ENCODE peak calls at places on chromosomes 12 and 14, in ten cellular contexts. One of them, this sample, is unnamed. For H3K36me3, the result is how much of the 10 kb centered on the place peaks cover.

GRCh38 chr12:94994312-94994711 is 9.2 kb downstream of the NDUFA12 start:
- DNase-seq in neural progenitor cell: no peak
- DNase-seq in testis: no peak
- DNase-seq in brain microvascular endothelial cell: peak
- DNase-seq in MM.1S: no peak
- DNase-seq in IMR-90: peak
- DNase-seq in body of pancreas: no peak
- DNase-seq in cardiac muscle cell: no peak
- DNase-seq in tibial artery: no peak
- DNase-seq in vagina: no peak
- DNase-seq in this sample: no peak

GRCh38 chr14:104295681-104296387 is 157.4 kb downstream of the KIF26A start:
- DNase-seq in neural progenitor cell: no peak
- DNase-seq in testis: no peak
- DNase-seq in brain microvascular endothelial cell: no peak
- DNase-seq in MM.1S: no peak
- DNase-seq in IMR-90: no peak
- DNase-seq in body of pancreas: no peak
- DNase-seq in cardiac muscle cell: no peak
- DNase-seq in tibial artery: peak
- DNase-seq in vagina: no peak
- DNase-seq in this sample: peak

GRCh38 chr14:102854397-102854703 is 68.1 kb upstream of the AMN start:
- DNase-seq in neural progenitor cell: no peak
- DNase-seq in testis: no peak
- DNase-seq in brain microvascular endothelial cell: no peak
- DNase-seq in MM.1S: peak
- DNase-seq in IMR-90: no peak
- DNase-seq in body of pancreas: no peak
- DNase-seq in cardiac muscle cell: no peak
- DNase-seq in tibial artery: no peak
- DNase-seq in vagina: no peak
- DNase-seq in this sample: no peak

GRCh38 chr14:78985668-78986073 is 815.5 kb downstream of the NRXN3 start:
- DNase-seq in neural progenitor cell: peak
- DNase-seq in testis: no peak
- DNase-seq in brain microvascular endothelial cell: peak
- DNase-seq in MM.1S: no peak
- DNase-seq in IMR-90: no peak
- DNase-seq in body of pancreas: no peak
- DNase-seq in cardiac muscle cell: no peak
- DNase-seq in tibial artery: no peak
- DNase-seq in vagina: no peak
- DNase-seq in this sample: no peak

GRCh38 chr14:93759781-93760307 is 28.4 kb downstream of the PRIMA1 start:
- DNase-seq in neural progenitor cell: no peak
- DNase-seq in testis: peak
- DNase-seq in brain microvascular endothelial cell: no peak
- DNase-seq in MM.1S: no peak
- DNase-seq in IMR-90: no peak
- DNase-seq in body of pancreas: no peak
- DNase-seq in cardiac muscle cell: peak
- DNase-seq in tibial artery: peak
- DNase-seq in vagina: no peak
- DNase-seq in this sample: peak

GRCh38 chr12:64390275-64390851 is at the start of gene C12orf56:
- DNase-seq in neural progenitor cell: peak
- DNase-seq in testis: no peak
- DNase-seq in brain microvascular endothelial cell: no peak
- DNase-seq in MM.1S: no peak
- DNase-seq in IMR-90: no peak
- DNase-seq in body of pancreas: no peak
- DNase-seq in cardiac muscle cell: peak
- DNase-seq in tibial artery: no peak
- DNase-seq in vagina: no peak
- DNase-seq in this sample: no peak

GRCh38 chr12:57456145-57456700 is 1.1 kb downstream of the INHBE start:
- DNase-seq in neural progenitor cell: peak
- DNase-seq in testis: peak
- DNase-seq in brain microvascular endothelial cell: no peak
- DNase-seq in MM.1S: peak
- DNase-seq in IMR-90: peak
- DNase-seq in body of pancreas: no peak
- DNase-seq in cardiac muscle cell: peak
- DNase-seq in tibial artery: no peak
- DNase-seq in vagina: no peak
- DNase-seq in this sample: peak

GRCh38 chr14:103879570-103880333 is 32.4 kb upstream of the PPP1R13B start:
- DNase-seq in neural progenitor cell: no peak
- DNase-seq in testis: peak
- DNase-seq in brain microvascular endothelial cell: no peak
- DNase-seq in MM.1S: no peak
- DNase-seq in IMR-90: no peak
- DNase-seq in body of pancreas: peak
- DNase-seq in cardiac muscle cell: no peak
- DNase-seq in tibial artery: no peak
- DNase-seq in vagina: no peak
- DNase-seq in this sample: no peak

GRCh38 chr12:10722502-10722904 is 620 bp downstream of the YBX3 start:
- DNase-seq in neural progenitor cell: peak
- DNase-seq in testis: peak
- DNase-seq in brain microvascular endothelial cell: peak
- DNase-seq in MM.1S: peak
- DNase-seq in IMR-90: peak
- DNase-seq in body of pancreas: peak
- DNase-seq in cardiac muscle cell: peak
- DNase-seq in tibial artery: peak
- DNase-seq in vagina: no peak
- DNase-seq in this sample: peak

GRCh38 chr12:10721654-10722501 is 1.2 kb downstream of the YBX3 start:
- DNase-seq in neural progenitor cell: peak
- DNase-seq in testis: peak
- DNase-seq in brain microvascular endothelial cell: peak
- DNase-seq in MM.1S: peak
- DNase-seq in IMR-90: peak
- DNase-seq in body of pancreas: peak
- DNase-seq in cardiac muscle cell: peak
- DNase-seq in tibial artery: peak
- DNase-seq in vagina: no peak
- DNase-seq in this sample: peak

GRCh38 chr12:10722905-10723866 is at the start of gene YBX3:
- DNase-seq in neural progenitor cell: peak
- DNase-seq in testis: peak
- DNase-seq in brain microvascular endothelial cell: peak
- DNase-seq in MM.1S: peak
- DNase-seq in IMR-90: peak
- DNase-seq in body of pancreas: peak
- DNase-seq in cardiac muscle cell: peak
- DNase-seq in tibial artery: peak
- DNase-seq in vagina: no peak
- DNase-seq in this sample: peak

GRCh38 chr12:10719482-10719881 is 3.6 kb downstream of the YBX3 start:
- DNase-seq in neural progenitor cell: no peak
- DNase-seq in testis: peak
- DNase-seq in brain microvascular endothelial cell: no peak
- DNase-seq in MM.1S: no peak
- DNase-seq in IMR-90: no peak
- DNase-seq in body of pancreas: no peak
- DNase-seq in cardiac muscle cell: no peak
- DNase-seq in tibial artery: no peak
- DNase-seq in vagina: no peak
- DNase-seq in this sample: no peak

GRCh38 chr12:10720974-10721565 is 2.1 kb downstream of the YBX3 start:
- DNase-seq in neural progenitor cell: no peak
- DNase-seq in testis: no peak
- DNase-seq in brain microvascular endothelial cell: no peak
- DNase-seq in MM.1S: no peak
- DNase-seq in IMR-90: no peak
- DNase-seq in body of pancreas: no peak
- DNase-seq in cardiac muscle cell: no peak
- DNase-seq in tibial artery: no peak
- DNase-seq in vagina: no peak
- DNase-seq in this sample: no peak
- TF ChIP-seq CTCF in neural progenitor cell: no peak
- TF ChIP-seq CTCF in testis: no peak
- TF ChIP-seq CTCF in brain microvascular endothelial cell: no peak
- TF ChIP-seq CTCF in MM.1S: no peak
- TF ChIP-seq CTCF in IMR-90: no peak
- TF ChIP-seq CTCF in body of pancreas: no peak
- TF ChIP-seq CTCF in cardiac muscle cell: no peak
- TF ChIP-seq CTCF in tibial artery: no peak
- TF ChIP-seq CTCF in vagina: no peak
- TF ChIP-seq CTCF in this sample: no peak

GRCh38 chr12:31887109-31887811 is 72.0 kb upstream of the RESF1 start:
- DNase-seq in neural progenitor cell: no peak
- DNase-seq in testis: no peak
- DNase-seq in brain microvascular endothelial cell: no peak
- DNase-seq in MM.1S: peak
- DNase-seq in IMR-90: no peak
- DNase-seq in body of pancreas: no peak
- DNase-seq in cardiac muscle cell: no peak
- DNase-seq in tibial artery: no peak
- DNase-seq in vagina: no peak
- DNase-seq in this sample: no peak

GRCh38 chr12:31896514-31897039 is 62.6 kb upstream of the RESF1 start:
- DNase-seq in neural progenitor cell: no peak
- DNase-seq in testis: peak
- DNase-seq in brain microvascular endothelial cell: peak
- DNase-seq in MM.1S: peak
- DNase-seq in IMR-90: peak
- DNase-seq in body of pancreas: peak
- DNase-seq in cardiac muscle cell: no peak
- DNase-seq in tibial artery: no peak
- DNase-seq in vagina: no peak
- DNase-seq in this sample: no peak

GRCh38 chr12:31895449-31896150 is 63.6 kb upstream of the RESF1 start:
- DNase-seq in neural progenitor cell: no peak
- DNase-seq in testis: no peak
- DNase-seq in brain microvascular endothelial cell: no peak
- DNase-seq in MM.1S: peak
- DNase-seq in IMR-90: no peak
- DNase-seq in body of pancreas: no peak
- DNase-seq in cardiac muscle cell: no peak
- DNase-seq in tibial artery: no peak
- DNase-seq in vagina: no peak
- DNase-seq in this sample: no peak

DNA sequence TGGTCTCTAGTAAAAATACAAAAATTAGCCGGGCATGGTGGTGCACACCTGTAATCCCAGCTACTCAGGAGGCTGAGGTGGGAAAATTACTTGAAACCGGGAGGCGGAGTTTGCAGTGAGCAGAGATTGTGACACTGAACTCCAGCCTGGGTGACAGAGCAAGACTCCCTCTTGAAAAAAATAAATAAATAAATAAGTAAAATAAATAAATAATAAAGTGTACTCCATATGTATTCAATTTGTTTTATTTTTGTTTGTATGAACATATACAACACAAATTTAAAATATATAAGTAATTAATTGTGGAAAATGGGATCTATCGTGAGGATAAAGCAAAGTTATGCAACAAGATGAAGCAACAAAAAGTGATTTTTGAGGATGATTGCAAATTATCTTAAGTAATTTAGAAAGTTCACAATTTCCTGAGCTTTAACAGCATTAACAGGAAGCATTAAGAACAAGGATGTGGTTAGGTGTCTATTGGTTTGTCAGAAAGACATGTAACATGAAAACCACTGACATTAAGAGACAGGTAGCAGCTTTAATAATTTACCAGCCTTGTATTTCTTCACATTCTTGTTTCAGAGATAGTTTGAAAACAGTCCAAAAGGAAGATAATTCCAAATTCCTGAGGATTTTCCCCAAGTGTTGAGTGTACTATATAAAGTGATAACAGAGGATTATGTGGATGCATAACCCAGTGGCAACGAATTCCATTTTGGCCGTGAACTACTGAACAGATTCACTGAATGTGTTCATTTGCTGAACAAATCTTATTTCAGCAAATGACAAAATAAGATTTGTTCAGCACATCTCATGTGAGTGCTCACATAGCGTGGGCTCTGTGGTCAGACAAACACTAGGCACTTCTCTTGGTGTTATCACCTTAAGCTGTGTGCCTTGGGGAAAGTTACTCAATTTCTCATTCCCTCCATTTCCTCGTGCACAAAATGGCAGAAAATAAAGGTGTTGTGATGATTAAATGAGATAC is 68.6 kb upstream of the RESF1 start:
- DNase-seq in neural progenitor cell: no peak
- DNase-seq in testis: no peak
- DNase-seq in brain microvascular endothelial cell: no peak
- DNase-seq in MM.1S: peak
- DNase-seq in IMR-90: no peak
- DNase-seq in body of pancreas: no peak
- DNase-seq in cardiac muscle cell: no peak
- DNase-seq in tibial artery: no peak
- DNase-seq in vagina: no peak
- DNase-seq in this sample: no peak
- H3K27ac ChIP-seq in neural progenitor cell: no peak
- H3K27ac ChIP-seq in testis: no peak
- H3K27ac ChIP-seq in brain microvascular endothelial cell: no peak
- H3K27ac ChIP-seq in MM.1S: no peak
- H3K27ac ChIP-seq in IMR-90: no peak
- H3K27ac ChIP-seq in body of pancreas: no peak
- H3K27ac ChIP-seq in cardiac muscle cell: no peak
- H3K27ac ChIP-seq in tibial artery: no peak
- H3K27ac ChIP-seq in vagina: no peak
- H3K27ac ChIP-seq in this sample: no peak

DNA sequence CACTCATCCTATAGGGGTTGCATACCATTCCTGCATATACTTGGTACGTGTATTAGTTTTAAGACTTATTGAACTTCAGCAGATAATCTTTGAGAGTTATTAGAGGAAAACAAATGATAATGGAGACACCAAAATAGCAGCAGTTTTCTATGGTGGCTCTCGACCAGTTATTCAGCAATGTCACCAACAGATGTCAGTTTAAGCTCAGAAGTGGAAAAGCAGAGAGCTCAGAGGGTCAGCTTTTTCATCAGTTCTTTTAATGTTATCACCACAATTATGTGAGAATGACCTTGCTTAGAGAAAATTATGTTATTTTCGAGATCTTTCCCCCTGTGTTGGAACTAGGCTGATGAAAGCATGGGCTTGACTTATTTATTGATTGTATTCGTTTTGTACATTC is 32.0 kb downstream of the PTPN11 start:
- DNase-seq in neural progenitor cell: no peak
- DNase-seq in testis: no peak
- DNase-seq in brain microvascular endothelial cell: no peak
- DNase-seq in MM.1S: no peak
- DNase-seq in IMR-90: no peak
- DNase-seq in body of pancreas: no peak
- DNase-seq in cardiac muscle cell: no peak
- DNase-seq in tibial artery: no peak
- DNase-seq in vagina: no peak
- DNase-seq in this sample: no peak
- H3K36me3 ChIP-seq in neural progenitor cell: under half
- H3K36me3 ChIP-seq in testis: under half
- H3K36me3 ChIP-seq in brain microvascular endothelial cell: under half
- H3K36me3 ChIP-seq in MM.1S: under half
- H3K36me3 ChIP-seq in IMR-90: under half
- H3K36me3 ChIP-seq in body of pancreas: under half
- H3K36me3 ChIP-seq in cardiac muscle cell: under half
- H3K36me3 ChIP-seq in tibial artery: half or more
- H3K36me3 ChIP-seq in vagina: under half
- H3K36me3 ChIP-seq in this sample: half or more

DNA sequence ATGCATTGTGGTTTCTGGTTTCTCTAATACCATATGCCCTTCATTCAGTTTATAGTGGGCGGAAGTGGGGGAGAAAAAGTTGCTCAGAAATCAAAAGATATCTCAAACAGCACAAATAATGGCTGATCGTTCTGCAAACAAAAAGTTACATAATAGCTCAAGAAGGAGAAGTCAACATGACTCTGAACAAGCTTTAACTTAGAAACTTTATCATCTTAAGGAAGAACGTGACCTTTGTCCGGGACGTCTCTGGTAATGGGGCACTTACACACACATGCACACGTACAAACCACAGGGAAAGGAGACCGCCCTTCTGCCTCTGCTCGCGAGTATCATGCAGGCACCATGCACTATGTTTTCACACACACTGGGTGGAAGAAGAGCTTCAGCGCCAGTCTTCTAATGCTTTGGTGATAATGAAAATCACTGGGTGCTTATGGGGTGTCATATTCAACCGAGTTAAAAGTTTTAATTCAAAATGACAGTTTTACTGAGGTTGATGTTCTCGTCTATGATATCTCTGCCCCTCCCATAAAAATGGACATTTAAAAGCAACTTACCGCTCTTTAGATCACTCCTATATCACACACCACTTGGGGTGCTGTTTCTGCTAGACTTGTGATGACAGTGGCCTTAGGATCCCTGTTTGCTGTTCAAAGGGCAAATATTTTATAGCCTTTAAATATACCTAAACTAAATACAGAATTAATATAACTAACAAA is 4.7 kb downstream of the FOS start:
- DNase-seq in neural progenitor cell: no peak
- DNase-seq in testis: no peak
- DNase-seq in brain microvascular endothelial cell: peak
- DNase-seq in MM.1S: no peak
- DNase-seq in IMR-90: peak
- DNase-seq in body of pancreas: peak
- DNase-seq in cardiac muscle cell: no peak
- DNase-seq in tibial artery: no peak
- DNase-seq in vagina: no peak
- DNase-seq in this sample: no peak
- TF ChIP-seq CTCF in neural progenitor cell: peak
- TF ChIP-seq CTCF in testis: no peak
- TF ChIP-seq CTCF in brain microvascular endothelial cell: peak
- TF ChIP-seq CTCF in MM.1S: no peak
- TF ChIP-seq CTCF in IMR-90: peak
- TF ChIP-seq CTCF in body of pancreas: peak
- TF ChIP-seq CTCF in cardiac muscle cell: peak
- TF ChIP-seq CTCF in tibial artery: no peak
- TF ChIP-seq CTCF in vagina: no peak
- TF ChIP-seq CTCF in this sample: no peak